ENCODE peak calls at places on chromosomes 3 and 15, in six cellular contexts. W is HCT116, V is K562, Y is SK-N-SH, F is H1, Q is HepG2. O is an unnamed sample.

GRCh38 chr15:73923488-73924164 is 2.6 kb upstream of the LOXL1 start:
- DNase-seq in W (no peak), V (no peak), Y (no peak), F (no peak), Q (no peak), O (no peak)

GRCh38 chr15:64476550-64476949 is 16.2 kb downstream of the ZNF609 start:
- DNase-seq in W (no peak), V (no peak), Y (no peak), F (no peak), Q (no peak), O (no peak)

GRCh38 chr3:14802332-14802731 is 16.4 kb upstream of the FGD5 start:
- DNase-seq in W (no peak), V (no peak), Y (no peak), F (no peak), Q (peak; percentile 23), O (no peak)

GRCh38 chr3:7410782-7411181 is 549.9 kb downstream of the GRM7 start:
- DNase-seq in W (no peak), V (no peak), Y (no peak), F (no peak), Q (no peak), O (no peak)

GRCh38 chr3:187922704-187923393 is 177.6 kb upstream of the BCL6 start:
- DNase-seq in W (no peak), V (no peak), Y (no peak), F (no peak), Q (no peak), O (no peak)

GRCh38 chr15:81073796-81074195 is 60.3 kb upstream of the CFAP161 start:
- DNase-seq in W (no peak), V (no peak), Y (no peak), F (peak; percentile 7), Q (no peak), O (no peak)

GRCh38 chr3:23662079-23662617 is 143.6 kb upstream of the UBE2E1 start:
- DNase-seq in W (no peak), V (no peak), Y (no peak), F (no peak), Q (no peak), O (no peak)

GRCh38 chr15:100769975-100770340 is 109.7 kb upstream of the ALDH1A3 start:
- DNase-seq in W (no peak), V (no peak), Y (peak; percentile 21), F (no peak), Q (no peak), O (no peak)

GRCh38 chr15:87628311-87628710 is 628.2 kb downstream of the NTRK3 start:
- DNase-seq in W (no peak), V (no peak), Y (no peak), F (no peak), Q (no peak), O (no peak)

GRCh38 chr3:36219398-36219797 is 160.9 kb upstream of the STAC start:
- DNase-seq in W (no peak), V (no peak), Y (no peak), F (no peak), Q (no peak), O (no peak)

GRCh38 chr3:188439080-188439479 is 285.1 kb downstream of the LPP start:
- DNase-seq in W (no peak), V (no peak), Y (no peak), F (no peak), Q (no peak), O (no peak)

GRCh38 chr3:126555795-126556636 is 2.7 kb downstream of the C3orf22 start:
- DNase-seq in W (no peak), V (no peak), Y (no peak), F (peak; percentile 39), Q (no peak), O (no peak)

GRCh38 chr3:179016979-179017670 is 54.5 kb downstream of the ZMAT3 start:
- DNase-seq in W (no peak), V (no peak), Y (no peak), F (no peak), Q (no peak), O (no peak)

GRCh38 chr15:71559098-71559497 is 251.3 kb upstream of the NR2E3 start:
- DNase-seq in W (no peak), V (no peak), Y (no peak), F (no peak), Q (no peak), O (no peak)

GRCh38 chr3:45593708-45594601 is 596 bp upstream of the LIMD1 start:
- DNase-seq in W (peak; percentile 47), V (peak; percentile 92), Y (peak; percentile 95), F (peak; percentile 88), Q (peak; percentile 67), O (peak; percentile 59)

GRCh38 chr3:140933552-140933951 is 8.1 kb upstream of the SLC25A36 start:
- DNase-seq in W (no peak), V (no peak), Y (no peak), F (no peak), Q (peak; percentile 42), O (no peak)
- TF ChIP-seq YY1 in W (no peak), V (no peak), Y (no peak), F (no peak), Q (no peak), O (no peak)

GRCh38 chr15:52128568-52128967 is 16.0 kb upstream of the BCL2L10 start:
- DNase-seq in W (no peak), V (no peak), Y (no peak), F (no peak), Q (no peak), O (no peak)
- H3K4me3 ChIP-seq in W (no peak overlapping the region), V (no peak overlapping the region), Y (no peak overlapping the region), F (no peak overlapping the region), Q (no peak overlapping the region), O (no peak overlapping the region)

GRCh38 chr3:185153170-185153733 is 392 bp upstream of the C3orf70 start:
- DNase-seq in W (no peak), V (no peak), Y (peak; percentile 73), F (peak; percentile 79), Q (no peak), O (no peak)
- TF ChIP-seq YY1 in W (no peak), V (no peak), Y (no peak), F (no peak), Q (no peak), O (no peak)

GRCh38 chr3:37691213-37691830 is 170.4 kb upstream of the CTDSPL start:
- DNase-seq in W (no peak), V (no peak), Y (no peak), F (no peak), Q (no peak), O (no peak)

GRCh38 chr3:37695138-37695537 is 166.5 kb upstream of the CTDSPL start:
- DNase-seq in W (no peak), V (no peak), Y (no peak), F (no peak), Q (no peak), O (no peak)

GRCh38 chr3:37696661-37697060 is 165.0 kb upstream of the CTDSPL start:
- DNase-seq in W (no peak), V (no peak), Y (no peak), F (no peak), Q (no peak), O (no peak)

GRCh38 chr3:37693791-37694194 is 167.9 kb upstream of the CTDSPL start:
- DNase-seq in W (no peak), V (no peak), Y (no peak), F (no peak), Q (no peak), O (no peak)

GRCh38 chr3:37694236-37694635 is 167.4 kb upstream of the CTDSPL start:
- DNase-seq in W (no peak), V (no peak), Y (no peak), F (no peak), Q (no peak), O (no peak)
- H3K4me3 ChIP-seq in W (no peak overlapping the region), V (no peak overlapping the region), Y (no peak overlapping the region), F (no peak overlapping the region), Q (no peak overlapping the region), O (no peak overlapping the region)